ENCODE peak calls at places on chromosomes 16 and 17, in four cellular contexts. S is B cell; L is substantia nigra; M is stimulated activated CD4-positive, alpha-beta T cell treated with anti-CD3 and anti-CD28 coated beads, Interleukin-1b, Interleukin-23, amount 100 ng/mL, for 1 hour. X is an unnamed sample.

GRCh38 chr16:25271421-25271820 is 13.8 kb upstream of the ZKSCAN2 start:
- DNase-seq in S (no peak), M (no peak), L (no peak), X (no peak)

GRCh38 chr17:27072885-27073284 is 221.0 kb upstream of the WSB1 start:
- DNase-seq in M (no peak), S (no peak), L (no peak), X (no peak)

GRCh38 chr17:58703137-58703846 is 10.9 kb downstream of the RAD51C start:
- DNase-seq in M (no peak), S (no peak), L (no peak), X (no peak)

GRCh38 chr16:26491271-26491670 is 575.5 kb upstream of the C16orf82 start:
- DNase-seq in S (no peak), L (no peak), M (no peak), X (no peak)

GRCh38 chr17:41792835-41793748 is 6.6 kb upstream of the JUP start:
- DNase-seq in L (no peak), M (no peak), S (no peak), X (no peak)

GRCh38 chr16:51507286-51507685 is 356.2 kb upstream of the SALL1 start:
- DNase-seq in M (no peak), S (no peak), L (no peak), X (no peak)

GRCh38 chr16:52051773-52052172 is 495.2 kb downstream of the TOX3 start:
- DNase-seq in S (no peak), L (no peak), M (no peak), X (no peak)

GRCh38 chr16:648071-648785 is 937 bp upstream of the WDR90 start:
- DNase-seq in S (no peak), L (no peak), M (no peak), X (peak)

GRCh38 chr17:75183999-75184884 is 1.5 kb upstream of the SUMO2 start:
- DNase-seq in M (no peak), L (no peak), S (no peak), X (no peak)

GRCh38 chr17:34235389-34236028 is 19.6 kb upstream of the CCL2 start:
- DNase-seq in L (no peak), M (no peak), S (no peak), X (no peak)

GRCh38 chr17:64709481-64709880 is 47.4 kb upstream of the SMURF2 start:
- DNase-seq in L (no peak), S (no peak), M (no peak), X (no peak)

GRCh38 chr17:32120086-32120485 is 22.2 kb upstream of the RHOT1 start:
- DNase-seq in M (no peak), L (no peak), S (no peak), X (no peak)

GRCh38 chr16:82935781-82936180 is 309.0 kb downstream of the CDH13 start:
- DNase-seq in L (no peak), S (peak), M (no peak), X (no peak)

GRCh38 chr16:48146710-48147109 is 9.1 kb downstream of the ABCC12 start:
- DNase-seq in M (no peak), L (no peak), S (no peak), X (no peak)

X was measured in NCI-H187.